ENCODE peak calls at places on chromosomes 12 and 14, in five cellular contexts. F is kidney epithelial cell, P is left ventricle myocardium inferior, U is astrocyte of the cerebellum, I is brain microvascular endothelial cell. O is an unnamed sample.

GRCh38 chr14:97177635-97178034 is 380.5 kb downstream of the VRK1 start:
- DNase-seq in U (no peak), F (no peak), I (no peak), P (no peak), O (no peak)

GRCh38 chr14:105067140-105067968 is 2.1 kb upstream of the GPR132 start:
- DNase-seq in P (no peak), I (peak; percentile 43), F (no peak), U (no peak), O (no peak)

GRCh38 chr12:120262852-120263724 is 2.4 kb downstream of the PXN start:
- DNase-seq in U (no peak), I (no peak), F (no peak), P (peak; percentile 59), O (no peak)

GRCh38 chr14:23114120-23114458 is 5.0 kb downstream of the CEBPE start:
- DNase-seq in U (no peak), P (no peak), I (no peak), F (no peak), O (no peak)

GRCh38 chr14:36751116-36751515 is 89.5 kb downstream of the PAX9 start:
- DNase-seq in I (no peak), P (no peak), U (no peak), F (no peak), O (no peak)

GRCh38 chr14:72169521-72169920 is 237.3 kb downstream of the RGS6 start:
- DNase-seq in U (no peak), P (no peak), I (peak; percentile 0), F (no peak), O (no peak)

GRCh38 chr12:121811434-121812319 is 7.9 kb downstream of the SETD1B start:
- DNase-seq in U (no peak), P (peak; percentile 74), I (peak; percentile 29), F (no peak), O (no peak)

GRCh38 chr12:121942145-121942718 is 23.8 kb downstream of the CFAP251 start:
- DNase-seq in F (no peak), U (peak; percentile 53), P (no peak), I (peak; percentile 70), O (no peak)

GRCh38 chr12:124720019-124720686 is 143.5 kb downstream of the SCARB1 start:
- DNase-seq in P (no peak), U (peak; percentile 68), F (peak; percentile 86), I (no peak), O (no peak)
- TF ChIP-seq CTCF in P (peak; percentile 43), U (peak; percentile 56), F (peak; percentile 69), I (peak; percentile 71), O (peak; percentile 9)

GRCh38 chr12:72071030-72071429 is 132.4 kb downstream of the TPH2 start:
- DNase-seq in U (no peak), P (no peak), I (no peak), F (no peak), O (no peak)
- H3K4me3 ChIP-seq in U (no peak overlapping the region), P (no peak overlapping the region), I (no peak overlapping the region), F (no peak overlapping the region), O (no peak overlapping the region)

GRCh38 chr14:75881986-75882385 is 99.8 kb downstream of the TGFB3 start:
- DNase-seq in F (no peak), P (no peak), U (no peak), I (peak; percentile 29), O (no peak)

GRCh38 chr14:75877292-75877691 is 104.5 kb downstream of the TGFB3 start:
- DNase-seq in U (peak; percentile 92), I (peak; percentile 93), P (no peak), F (no peak), O (peak; percentile 84)

GRCh38 chr14:75879031-75879430 is 102.8 kb downstream of the TGFB3 start:
- DNase-seq in F (no peak), U (peak; percentile 43), P (no peak), I (peak; percentile 41), O (peak; percentile 86)

GRCh38 chr14:75877884-75878283 is 103.9 kb downstream of the TGFB3 start:
- DNase-seq in P (no peak), F (no peak), U (no peak), I (no peak), O (no peak)

GRCh38 chr14:75880512-75880911 is 101.3 kb downstream of the TGFB3 start:
- DNase-seq in U (no peak), I (no peak), P (no peak), F (no peak), O (no peak)
- TF ChIP-seq CTCF in U (no peak), I (peak; percentile 33), P (no peak), F (no peak), O (no peak)

DNA sequence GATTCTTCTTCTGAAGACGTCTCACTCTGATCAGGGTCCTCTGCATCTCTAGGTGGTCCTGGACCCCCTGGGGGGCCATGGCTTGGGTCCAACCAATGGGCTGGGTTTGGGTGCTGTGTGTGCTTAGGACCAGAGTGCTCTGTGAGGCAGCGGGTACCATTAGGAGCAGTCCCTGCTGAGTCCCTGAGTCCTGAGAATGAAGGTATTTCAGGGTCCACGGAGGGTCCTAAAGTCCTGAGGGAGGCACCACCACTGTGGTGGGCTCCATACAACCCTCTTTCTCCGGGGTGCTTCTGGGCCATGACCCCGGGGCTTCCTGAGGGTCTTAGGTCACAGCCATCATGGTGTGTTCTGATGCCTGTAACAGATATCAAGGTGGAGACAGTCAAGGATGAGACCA is 1.0 kb downstream of the DNAJC14 start:
- DNase-seq in F (no peak), U (no peak), I (no peak), P (no peak), O (no peak)
- H3K4me3 ChIP-seq in F (peak overlapping the region; percentile 51), U (peak overlapping the region; percentile 98), I (peak overlapping the region; percentile 93), P (peak overlapping the region; percentile 97), O (peak overlapping the region; percentile 78)

DNA sequence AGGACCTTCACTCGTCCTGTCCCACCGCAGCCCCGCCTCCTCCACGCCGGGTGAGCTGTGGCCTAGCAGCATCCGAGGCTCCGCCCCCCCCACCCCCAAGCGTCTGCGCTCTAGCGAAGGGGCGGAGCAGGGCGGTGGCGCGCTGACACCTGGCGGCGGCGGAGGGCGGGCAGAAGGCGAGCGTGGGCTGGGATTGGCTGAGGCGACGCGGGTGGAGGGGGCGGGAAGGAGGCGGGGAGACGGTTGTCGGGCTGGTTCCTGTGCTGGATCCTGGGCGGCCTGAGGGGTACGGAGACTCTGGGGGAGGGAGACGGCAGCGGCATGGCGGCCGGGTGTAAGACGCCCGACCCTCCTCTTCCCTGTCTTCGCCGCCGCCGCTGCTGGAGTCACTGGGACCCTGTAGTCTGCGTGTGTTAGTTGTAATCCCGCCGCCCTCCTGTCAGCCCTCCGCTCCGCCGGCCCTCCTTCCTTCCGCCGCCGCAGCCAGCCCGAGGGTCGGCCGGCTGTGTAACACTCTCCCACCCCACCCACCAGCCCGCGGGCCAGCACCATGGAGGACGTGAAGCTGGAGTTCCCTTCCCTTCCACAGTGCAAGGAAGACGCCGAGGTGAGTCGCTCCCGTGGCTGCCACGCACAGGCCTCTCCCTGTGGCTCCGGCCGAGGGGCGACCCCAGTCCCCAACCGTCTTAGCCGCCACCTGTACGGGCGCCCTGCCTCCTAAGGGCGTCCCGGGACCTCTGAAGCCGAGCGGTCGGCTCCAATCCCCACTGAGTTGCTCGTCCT is at the start of gene STYX:
- DNase-seq in F (peak; percentile 92), I (peak; percentile 98), P (peak; percentile 99), U (peak; percentile 94), O (peak; percentile 82)
- TF ChIP-seq CTCF in F (no peak), I (no peak), P (peak; percentile 47), U (no peak), O (peak; percentile 21)

DNA sequence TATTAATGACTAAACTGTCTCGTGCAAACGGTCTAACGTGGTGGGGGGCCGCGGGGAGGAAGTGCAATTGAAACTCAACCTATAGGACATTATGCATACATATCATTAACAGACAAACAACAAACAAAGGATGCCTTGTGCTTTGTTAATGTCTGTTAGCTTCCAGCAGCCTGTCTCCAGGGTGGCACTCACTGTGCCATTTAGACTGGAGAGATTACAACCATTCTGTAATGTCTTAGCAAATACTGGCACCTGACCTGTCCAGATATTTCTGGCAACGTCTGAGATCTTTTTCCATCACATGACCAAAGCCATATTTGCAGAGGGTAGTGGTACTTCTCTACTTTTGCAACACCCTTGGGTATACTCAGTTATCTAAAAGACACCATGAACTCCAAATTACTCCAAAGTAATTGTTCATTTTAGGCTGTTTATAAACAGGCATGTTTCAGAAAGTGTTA is 11.6 kb downstream of the BHLHE41 start:
- DNase-seq in U (no peak), P (no peak), F (no peak), I (no peak), O (no peak)
- H3K4me3 ChIP-seq in U (no peak overlapping the region), P (peak overlapping the region; percentile 63), F (no peak overlapping the region), I (no peak overlapping the region), O (peak overlapping the region; percentile 62)

DNA sequence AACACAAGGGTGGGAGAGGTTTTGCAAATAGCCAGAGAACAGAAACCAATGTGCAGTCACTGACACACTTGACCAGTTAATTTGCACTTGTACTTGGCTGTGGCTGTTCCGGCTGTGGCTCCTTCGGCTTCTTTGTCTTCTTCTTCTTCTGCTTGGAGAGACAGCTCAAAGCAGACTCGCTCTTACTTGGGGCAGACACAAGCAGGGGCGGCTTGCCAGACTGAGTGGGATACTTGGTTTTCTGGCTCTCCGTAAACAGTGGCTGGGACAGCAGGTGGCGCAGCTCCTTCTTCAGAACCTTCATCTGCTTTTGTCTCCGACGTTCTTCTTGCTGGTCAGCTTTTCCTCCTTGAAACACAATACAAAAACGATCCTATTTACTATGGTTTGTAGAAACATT is 25.0 kb downstream of the OTUB2 start:
- DNase-seq in F (no peak), I (peak; percentile 34), U (peak; percentile 64), P (peak; percentile 46), O (no peak)
- TF ChIP-seq CTCF in F (peak; percentile 61), I (peak; percentile 74), U (peak; percentile 65), P (peak; percentile 52), O (peak; percentile 56)